ENCODE peak calls at places on chromosomes 13 and 19, in five cellular contexts. One of them, this sample, is unnamed.

GRCh38 chr13:111216166-111216960 is 101.3 kb downstream of the ARHGEF7 start:
- DNase-seq in stimulated activated CD4-positive, alpha-beta T cell treated with anti-CD3 and anti-CD28 coated beads, Interleukin-1b, Interleukin-23, amount 100 ng/mL, for 1 hour: no peak
- DNase-seq in esophagus squamous epithelium: no peak
- DNase-seq in GM12878: no peak
- DNase-seq in RWPE1: peak
- DNase-seq in this sample: no peak

GRCh38 chr13:33806470-33807248 is 11.3 kb upstream of the RFC3 start:
- DNase-seq in stimulated activated CD4-positive, alpha-beta T cell treated with anti-CD3 and anti-CD28 coated beads, Interleukin-1b, Interleukin-23, amount 100 ng/mL, for 1 hour: no peak
- DNase-seq in esophagus squamous epithelium: no peak
- DNase-seq in GM12878: no peak
- DNase-seq in RWPE1: no peak
- DNase-seq in this sample: no peak

GRCh38 chr19:2173388-2173787 is 9.7 kb downstream of the DOT1L start:
- DNase-seq in stimulated activated CD4-positive, alpha-beta T cell treated with anti-CD3 and anti-CD28 coated beads, Interleukin-1b, Interleukin-23, amount 100 ng/mL, for 1 hour: no peak
- DNase-seq in esophagus squamous epithelium: no peak
- DNase-seq in GM12878: no peak
- DNase-seq in RWPE1: no peak
- DNase-seq in this sample: no peak

GRCh38 chr13:92355213-92355612 is 871.4 kb upstream of the GPC6 start:
- DNase-seq in stimulated activated CD4-positive, alpha-beta T cell treated with anti-CD3 and anti-CD28 coated beads, Interleukin-1b, Interleukin-23, amount 100 ng/mL, for 1 hour: no peak
- DNase-seq in esophagus squamous epithelium: no peak
- DNase-seq in GM12878: no peak
- DNase-seq in RWPE1: no peak
- DNase-seq in this sample: no peak

GRCh38 chr13:106098778-106099177 is 436.7 kb downstream of the EFNB2 start:
- DNase-seq in stimulated activated CD4-positive, alpha-beta T cell treated with anti-CD3 and anti-CD28 coated beads, Interleukin-1b, Interleukin-23, amount 100 ng/mL, for 1 hour: no peak
- DNase-seq in esophagus squamous epithelium: no peak
- DNase-seq in GM12878: no peak
- DNase-seq in RWPE1: no peak
- DNase-seq in this sample: no peak

GRCh38 chr13:113366031-113366588 is 2.2 kb upstream of the GRTP1 start:
- DNase-seq in stimulated activated CD4-positive, alpha-beta T cell treated with anti-CD3 and anti-CD28 coated beads, Interleukin-1b, Interleukin-23, amount 100 ng/mL, for 1 hour: no peak
- DNase-seq in esophagus squamous epithelium: no peak
- DNase-seq in GM12878: no peak
- DNase-seq in RWPE1: no peak
- DNase-seq in this sample: no peak

GRCh38 chr13:97257800-97258799 is 36.0 kb downstream of the MBNL2 start:
- DNase-seq in stimulated activated CD4-positive, alpha-beta T cell treated with anti-CD3 and anti-CD28 coated beads, Interleukin-1b, Interleukin-23, amount 100 ng/mL, for 1 hour: no peak
- DNase-seq in esophagus squamous epithelium: no peak
- DNase-seq in GM12878: peak
- DNase-seq in RWPE1: peak
- DNase-seq in this sample: peak

GRCh38 chr19:58563034-58563573 is 4.7 kb upstream of the UBE2M start:
- DNase-seq in stimulated activated CD4-positive, alpha-beta T cell treated with anti-CD3 and anti-CD28 coated beads, Interleukin-1b, Interleukin-23, amount 100 ng/mL, for 1 hour: no peak
- DNase-seq in esophagus squamous epithelium: no peak
- DNase-seq in GM12878: no peak
- DNase-seq in RWPE1: no peak
- DNase-seq in this sample: no peak